ENCODE peak calls at places on chromosomes 5 and 9, in nine cellular contexts. C is NCI-H2081 treated with DMSO at 0.1 percent for 48 hours; M is activated CD8-positive, alpha-beta memory T cell treated with anti-CD3 and anti-CD28 coated beads, Interleukin-2, amount 50 U/mL, for 4 hours; V is AG04449; W is amygdala; R is activated naive CD4-positive, alpha-beta T cell treated with anti-CD3 and anti-CD28 coated beads for 36 hours; O is adrenal gland; K is GM04503; T is T-cell. X is an unnamed sample.

GRCh38 chr9:83680233-83680632 is 27.5 kb downstream of the UBQLN1 start:
- DNase-seq in O (no peak), C (no peak), R (no peak), M (no peak), T (no peak), V (no peak), W (no peak), K (no peak), X (no peak)

GRCh38 chr9:33416996-33417395 is 14.6 kb upstream of the AQP7 start:
- DNase-seq in C (no peak), W (no peak), K (no peak), M (peak; percentile 46), V (no peak), R (peak; percentile 32), T (peak; percentile 30), O (no peak), X (peak; percentile 60)

GRCh38 chr5:83097582-83098265 is 20.4 kb downstream of the XRCC4 start:
- DNase-seq in W (no peak), O (no peak), M (no peak), V (no peak), T (no peak), K (peak; percentile 18), R (no peak), C (no peak), X (no peak)

GRCh38 chr9:37676411-37676830 is 25.7 kb downstream of the FRMPD1 start:
- DNase-seq in O (no peak), K (no peak), R (no peak), W (no peak), M (no peak), C (peak; percentile 86), V (no peak), T (no peak), X (no peak)

GRCh38 chr9:88092699-88093359 is 45.4 kb downstream of the SPATA31C2 start:
- DNase-seq in W (no peak), T (no peak), K (no peak), O (no peak), M (no peak), R (no peak), V (no peak), C (no peak), X (no peak)

GRCh38 chr9:81477669-81478068 is 211.7 kb downstream of the TLE1 start:
- DNase-seq in V (no peak), R (no peak), O (no peak), T (no peak), C (no peak), K (peak; percentile 58), W (no peak), M (no peak), X (no peak)

GRCh38 chr5:56344594-56344993 is 111.5 kb upstream of the ANKRD55 start:
- DNase-seq in M (no peak), T (no peak), K (no peak), O (no peak), W (no peak), R (no peak), V (no peak), C (no peak), X (no peak)

GRCh38 chr5:133658327-133658726 is 46.0 kb upstream of the FSTL4 start:
- DNase-seq in K (no peak), C (no peak), T (no peak), W (no peak), V (no peak), R (no peak), M (no peak), O (no peak), X (no peak)

GRCh38 chr5:104186100-104186499 is 623.5 kb upstream of the NUDT12 start:
- DNase-seq in T (no peak), O (no peak), V (no peak), W (no peak), M (no peak), R (no peak), C (no peak), K (no peak), X (no peak)

GRCh38 chr9:115050002-115050490 is 67.9 kb downstream of the TNC start:
- DNase-seq in M (no peak), C (no peak), V (no peak), O (no peak), K (no peak), R (no peak), T (no peak), W (no peak), X (no peak)

GRCh38 chr5:157273131-157273556 is 7.2 kb downstream of the CYFIP2 start:
- DNase-seq in M (no peak), R (peak; percentile 55), W (no peak), O (no peak), T (no peak), C (no peak), K (no peak), V (no peak), X (no peak)

GRCh38 chr5:93076096-93076495 is 504.9 kb downstream of the NR2F1-AS1 start:
- DNase-seq in V (no peak), C (no peak), R (no peak), W (no peak), M (no peak), K (no peak), T (no peak), O (no peak), X (no peak)

GRCh38 chr9:124453586-124454191 is 3.4 kb downstream of the ADGRD2 start:
- DNase-seq in T (no peak), K (no peak), O (no peak), R (no peak), C (no peak), V (no peak), M (no peak), W (no peak), X (no peak)

GRCh38 chr9:2466703-2467102 is 154.9 kb upstream of the VLDLR start:
- DNase-seq in T (no peak), W (no peak), K (no peak), V (no peak), C (no peak), O (no peak), M (no peak), R (no peak), X (no peak)